ENCODE peak calls at places on chromosome X, in seven cellular contexts. One of them, this sample, is unnamed.

GRCh38 chrX:110992611-110993010 is 103.4 kb upstream of the PAK3 start:
- DNase-seq in neuronal stem cell: peak; percentile 3
- DNase-seq in cardiac muscle cell: peak; percentile 52
- DNase-seq in AG09309: no peak
- DNase-seq in testis: peak; percentile 26
- DNase-seq in bronchial epithelial cell: peak; percentile 41
- DNase-seq in CD8-positive, alpha-beta T cell: peak; percentile 10
- DNase-seq in this sample: peak; percentile 17

GRCh38 chrX:94288325-94288724 is 614.3 kb downstream of the FAM133A start:
- DNase-seq in neuronal stem cell: no peak
- DNase-seq in cardiac muscle cell: no peak
- DNase-seq in AG09309: no peak
- DNase-seq in testis: no peak
- DNase-seq in bronchial epithelial cell: peak; percentile 1
- DNase-seq in CD8-positive, alpha-beta T cell: no peak
- DNase-seq in this sample: peak; percentile 2

GRCh38 chrX:135295238-135295943 is 13.9 kb upstream of the ETDC start:
- DNase-seq in neuronal stem cell: peak; percentile 18
- DNase-seq in cardiac muscle cell: peak; percentile 55
- DNase-seq in AG09309: no peak
- DNase-seq in testis: peak; percentile 52
- DNase-seq in bronchial epithelial cell: peak; percentile 40
- DNase-seq in CD8-positive, alpha-beta T cell: peak; percentile 60
- DNase-seq in this sample: peak; percentile 48

GRCh38 chrX:121579016-121579760 is 531.8 kb downstream of the GLUD2 start:
- DNase-seq in neuronal stem cell: no peak
- DNase-seq in cardiac muscle cell: peak; percentile 32
- DNase-seq in AG09309: no peak
- DNase-seq in testis: peak; percentile 39
- DNase-seq in bronchial epithelial cell: peak; percentile 26
- DNase-seq in CD8-positive, alpha-beta T cell: no peak
- DNase-seq in this sample: no peak

GRCh38 chrX:67604979-67605703 is 61.3 kb downstream of the AR start:
- DNase-seq in neuronal stem cell: no peak
- DNase-seq in cardiac muscle cell: no peak
- DNase-seq in AG09309: peak; percentile 71
- DNase-seq in testis: no peak
- DNase-seq in bronchial epithelial cell: peak; percentile 66
- DNase-seq in CD8-positive, alpha-beta T cell: no peak
- DNase-seq in this sample: no peak

GRCh38 chrX:3362956-3363355 is 16.5 kb upstream of the MXRA5 start:
- DNase-seq in neuronal stem cell: no peak
- DNase-seq in cardiac muscle cell: no peak
- DNase-seq in AG09309: no peak
- DNase-seq in testis: no peak
- DNase-seq in bronchial epithelial cell: peak; percentile 86
- DNase-seq in CD8-positive, alpha-beta T cell: no peak
- DNase-seq in this sample: peak; percentile 13

GRCh38 chrX:72685810-72686465 is 28.2 kb downstream of the PHKA1 start:
- DNase-seq in neuronal stem cell: no peak
- DNase-seq in cardiac muscle cell: no peak
- DNase-seq in AG09309: peak; percentile 2
- DNase-seq in testis: no peak
- DNase-seq in bronchial epithelial cell: peak; percentile 94
- DNase-seq in CD8-positive, alpha-beta T cell: no peak
- DNase-seq in this sample: no peak

GRCh38 chrX:8971116-8971515 is 62.8 kb downstream of the FAM9B start:
- DNase-seq in neuronal stem cell: no peak
- DNase-seq in cardiac muscle cell: peak; percentile 31
- DNase-seq in AG09309: no peak
- DNase-seq in testis: no peak
- DNase-seq in bronchial epithelial cell: peak; percentile 53
- DNase-seq in CD8-positive, alpha-beta T cell: no peak
- DNase-seq in this sample: no peak

GRCh38 chrX:70504772-70505450 is 60.3 kb downstream of the DLG3 start:
- DNase-seq in neuronal stem cell: no peak
- DNase-seq in cardiac muscle cell: no peak
- DNase-seq in AG09309: no peak
- DNase-seq in testis: no peak
- DNase-seq in bronchial epithelial cell: peak; percentile 58
- DNase-seq in CD8-positive, alpha-beta T cell: no peak
- DNase-seq in this sample: no peak

GRCh38 chrX:78333521-78333920 is 6.1 kb upstream of the CYSLTR1 start:
- DNase-seq in neuronal stem cell: no peak
- DNase-seq in cardiac muscle cell: no peak
- DNase-seq in AG09309: no peak
- DNase-seq in testis: no peak
- DNase-seq in bronchial epithelial cell: peak; percentile 15
- DNase-seq in CD8-positive, alpha-beta T cell: no peak
- DNase-seq in this sample: no peak

GRCh38 chrX:151815461-151815860 is 80.9 kb downstream of the CNGA2 start:
- DNase-seq in neuronal stem cell: no peak
- DNase-seq in cardiac muscle cell: no peak
- DNase-seq in AG09309: no peak
- DNase-seq in testis: no peak
- DNase-seq in bronchial epithelial cell: no peak
- DNase-seq in CD8-positive, alpha-beta T cell: no peak
- DNase-seq in this sample: no peak

GRCh38 chrX:14032383-14032782 is 2.7 kb upstream of the GEMIN8 start:
- DNase-seq in neuronal stem cell: peak; percentile 35
- DNase-seq in cardiac muscle cell: peak; percentile 63
- DNase-seq in AG09309: no peak
- DNase-seq in testis: peak; percentile 55
- DNase-seq in bronchial epithelial cell: peak; percentile 26
- DNase-seq in CD8-positive, alpha-beta T cell: peak; percentile 51
- DNase-seq in this sample: peak; percentile 75

GRCh38 chrX:101394372-101394771 is 3.6 kb downstream of the RPL36A start:
- DNase-seq in neuronal stem cell: no peak
- DNase-seq in cardiac muscle cell: no peak
- DNase-seq in AG09309: no peak
- DNase-seq in testis: no peak
- DNase-seq in bronchial epithelial cell: no peak
- DNase-seq in CD8-positive, alpha-beta T cell: no peak
- DNase-seq in this sample: no peak

GRCh38 chrX:43849173-43849572 is 33.1 kb downstream of the MAOB start:
- DNase-seq in neuronal stem cell: no peak
- DNase-seq in cardiac muscle cell: no peak
- DNase-seq in AG09309: no peak
- DNase-seq in testis: no peak
- DNase-seq in bronchial epithelial cell: no peak
- DNase-seq in CD8-positive, alpha-beta T cell: no peak
- DNase-seq in this sample: no peak

GRCh38 chrX:123504630-123505270 is 228.1 kb downstream of the THOC2 start:
- DNase-seq in neuronal stem cell: no peak
- DNase-seq in cardiac muscle cell: no peak
- DNase-seq in AG09309: no peak
- DNase-seq in testis: no peak
- DNase-seq in bronchial epithelial cell: no peak
- DNase-seq in CD8-positive, alpha-beta T cell: no peak
- DNase-seq in this sample: peak; percentile 44

GRCh38 chrX:4588056-4588455 is 874.6 kb upstream of the PRKX start:
- DNase-seq in neuronal stem cell: no peak
- DNase-seq in cardiac muscle cell: no peak
- DNase-seq in AG09309: no peak
- DNase-seq in testis: no peak
- DNase-seq in bronchial epithelial cell: no peak
- DNase-seq in CD8-positive, alpha-beta T cell: no peak
- DNase-seq in this sample: no peak

GRCh38 chrX:15816886-15817285 is 26.6 kb downstream of the ZRSR2 start:
- DNase-seq in neuronal stem cell: no peak
- DNase-seq in cardiac muscle cell: peak; percentile 74
- DNase-seq in AG09309: no peak
- DNase-seq in testis: no peak
- DNase-seq in bronchial epithelial cell: no peak
- DNase-seq in CD8-positive, alpha-beta T cell: peak; percentile 26
- DNase-seq in this sample: peak; percentile 29

GRCh38 chrX:42715689-42716022 is 62.3 kb downstream of the PPP1R2C start:
- DNase-seq in neuronal stem cell: peak; percentile 11
- DNase-seq in cardiac muscle cell: no peak
- DNase-seq in AG09309: no peak
- DNase-seq in testis: no peak
- DNase-seq in bronchial epithelial cell: no peak
- DNase-seq in CD8-positive, alpha-beta T cell: no peak
- DNase-seq in this sample: no peak

GRCh38 chrX:9997524-9997923 is 30.4 kb downstream of the CLDN34 start:
- DNase-seq in neuronal stem cell: no peak
- DNase-seq in cardiac muscle cell: no peak
- DNase-seq in AG09309: no peak
- DNase-seq in testis: no peak
- DNase-seq in bronchial epithelial cell: no peak
- DNase-seq in CD8-positive, alpha-beta T cell: no peak
- DNase-seq in this sample: no peak

GRCh38 chrX:13750204-13750603 is 15.7 kb downstream of the OFD1 start:
- DNase-seq in neuronal stem cell: no peak
- DNase-seq in cardiac muscle cell: peak; percentile 40
- DNase-seq in AG09309: no peak
- DNase-seq in testis: no peak
- DNase-seq in bronchial epithelial cell: peak; percentile 50
- DNase-seq in CD8-positive, alpha-beta T cell: no peak
- DNase-seq in this sample: peak; percentile 49

GRCh38 chrX:44843753-44844152 is at the start of gene DUSP21:
- DNase-seq in neuronal stem cell: no peak
- DNase-seq in cardiac muscle cell: no peak
- DNase-seq in AG09309: no peak
- DNase-seq in testis: peak; percentile 54
- DNase-seq in bronchial epithelial cell: no peak
- DNase-seq in CD8-positive, alpha-beta T cell: no peak
- DNase-seq in this sample: no peak

GRCh38 chrX:122113376-122113775 is 1066.0 kb downstream of the GLUD2 start:
- DNase-seq in neuronal stem cell: no peak
- DNase-seq in cardiac muscle cell: no peak
- DNase-seq in AG09309: no peak
- DNase-seq in testis: no peak
- DNase-seq in bronchial epithelial cell: no peak
- DNase-seq in CD8-positive, alpha-beta T cell: no peak
- DNase-seq in this sample: no peak

GRCh38 chrX:134948333-134949241 is 42.2 kb upstream of the SMIM10 start:
- DNase-seq in neuronal stem cell: no peak
- DNase-seq in cardiac muscle cell: peak; percentile 20
- DNase-seq in AG09309: peak; percentile 37
- DNase-seq in testis: no peak
- DNase-seq in bronchial epithelial cell: peak; percentile 65
- DNase-seq in CD8-positive, alpha-beta T cell: no peak
- DNase-seq in this sample: no peak

GRCh38 chrX:119150163-119151135 is 22.8 kb upstream of the KIAA1210 start:
- DNase-seq in neuronal stem cell: no peak
- DNase-seq in cardiac muscle cell: no peak
- DNase-seq in AG09309: no peak
- DNase-seq in testis: peak; percentile 32
- DNase-seq in bronchial epithelial cell: no peak
- DNase-seq in CD8-positive, alpha-beta T cell: no peak
- DNase-seq in this sample: peak; percentile 36

GRCh38 chrX:24768556-24768955 is 74.8 kb downstream of the POLA1 start:
- DNase-seq in neuronal stem cell: no peak
- DNase-seq in cardiac muscle cell: no peak
- DNase-seq in AG09309: no peak
- DNase-seq in testis: no peak
- DNase-seq in bronchial epithelial cell: no peak
- DNase-seq in CD8-positive, alpha-beta T cell: no peak
- DNase-seq in this sample: no peak

GRCh38 chrX:66760648-66761047 is 121.8 kb upstream of the EDA2R start:
- DNase-seq in neuronal stem cell: no peak
- DNase-seq in cardiac muscle cell: no peak
- DNase-seq in AG09309: no peak
- DNase-seq in testis: no peak
- DNase-seq in bronchial epithelial cell: peak; percentile 0
- DNase-seq in CD8-positive, alpha-beta T cell: no peak
- DNase-seq in this sample: no peak

GRCh38 chrX:34956915-34957314 is 14.3 kb downstream of the FAM47B start:
- DNase-seq in neuronal stem cell: no peak
- DNase-seq in cardiac muscle cell: no peak
- DNase-seq in AG09309: peak; percentile 3
- DNase-seq in testis: no peak
- DNase-seq in bronchial epithelial cell: peak; percentile 66
- DNase-seq in CD8-positive, alpha-beta T cell: no peak
- DNase-seq in this sample: no peak

GRCh38 chrX:133444952-133445831 is 29.9 kb upstream of the GPC4 start:
- DNase-seq in neuronal stem cell: no peak
- DNase-seq in cardiac muscle cell: peak; percentile 30
- DNase-seq in AG09309: no peak
- DNase-seq in testis: peak; percentile 18
- DNase-seq in bronchial epithelial cell: peak; percentile 42
- DNase-seq in CD8-positive, alpha-beta T cell: no peak
- DNase-seq in this sample: peak; percentile 53
- H3K4me3 ChIP-seq in neuronal stem cell: no peak overlapping the region
- H3K4me3 ChIP-seq in cardiac muscle cell: peak overlapping the region; percentile 34
- H3K4me3 ChIP-seq in AG09309: no peak overlapping the region
- H3K4me3 ChIP-seq in testis: no peak overlapping the region
- H3K4me3 ChIP-seq in bronchial epithelial cell: peak overlapping the region; percentile 20
- H3K4me3 ChIP-seq in CD8-positive, alpha-beta T cell: no peak overlapping the region
- H3K4me3 ChIP-seq in this sample: peak overlapping the region; percentile 19

DNA sequence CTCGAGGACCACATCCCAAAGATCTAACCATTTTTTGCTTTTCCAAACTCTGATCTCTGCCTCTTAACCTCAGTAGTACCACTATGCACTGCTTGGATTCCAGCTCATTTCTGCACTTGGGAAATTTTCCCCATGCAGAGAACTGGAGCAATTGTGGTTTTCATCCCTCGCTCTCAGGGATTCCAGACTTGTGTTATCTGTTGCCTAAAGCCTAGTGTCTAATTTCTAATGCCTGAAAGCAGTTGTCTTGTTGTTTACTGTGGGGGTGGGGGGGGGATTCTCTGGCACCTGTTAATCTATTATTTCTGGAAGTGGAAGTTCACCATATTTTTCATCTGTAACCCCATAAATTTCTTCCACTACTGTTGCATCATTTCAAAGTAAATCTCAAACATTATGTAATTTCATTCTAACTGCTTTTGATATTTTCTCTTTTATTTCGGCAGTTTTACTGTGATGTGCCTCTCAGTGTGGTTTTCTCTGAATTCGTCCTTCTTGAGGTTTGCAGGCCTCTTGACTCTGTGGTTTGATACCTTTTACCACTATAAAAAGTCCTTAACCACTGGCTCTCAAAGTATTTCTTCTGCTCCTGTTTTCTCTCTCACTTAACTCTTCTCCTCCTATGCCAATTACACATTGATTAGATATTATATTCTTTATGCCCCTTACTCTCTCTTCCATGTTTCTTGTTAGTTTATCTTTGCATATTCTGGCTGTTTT is 205.6 kb upstream of the EOLA2 start:
- DNase-seq in neuronal stem cell: no peak
- DNase-seq in cardiac muscle cell: no peak
- DNase-seq in AG09309: no peak
- DNase-seq in testis: no peak
- DNase-seq in bronchial epithelial cell: no peak
- DNase-seq in CD8-positive, alpha-beta T cell: no peak
- DNase-seq in this sample: no peak
- H3K4me3 ChIP-seq in neuronal stem cell: no peak overlapping the region
- H3K4me3 ChIP-seq in cardiac muscle cell: no peak overlapping the region
- H3K4me3 ChIP-seq in AG09309: no peak overlapping the region
- H3K4me3 ChIP-seq in testis: no peak overlapping the region
- H3K4me3 ChIP-seq in bronchial epithelial cell: no peak overlapping the region
- H3K4me3 ChIP-seq in CD8-positive, alpha-beta T cell: no peak overlapping the region
- H3K4me3 ChIP-seq in this sample: no peak overlapping the region

GRCh38 chrX:152902502-152902820 is 4.6 kb downstream of the ZNF185 start:
- DNase-seq in neuronal stem cell: no peak
- DNase-seq in cardiac muscle cell: no peak
- DNase-seq in AG09309: no peak
- DNase-seq in testis: no peak
- DNase-seq in bronchial epithelial cell: no peak
- DNase-seq in CD8-positive, alpha-beta T cell: no peak
- DNase-seq in this sample: no peak
- H3K4me3 ChIP-seq in neuronal stem cell: no peak overlapping the region
- H3K4me3 ChIP-seq in cardiac muscle cell: no peak overlapping the region
- H3K4me3 ChIP-seq in AG09309: no peak overlapping the region
- H3K4me3 ChIP-seq in testis: no peak overlapping the region
- H3K4me3 ChIP-seq in bronchial epithelial cell: no peak overlapping the region
- H3K4me3 ChIP-seq in CD8-positive, alpha-beta T cell: no peak overlapping the region
- H3K4me3 ChIP-seq in this sample: no peak overlapping the region

GRCh38 chrX:17750436-17750835 is 13.1 kb downstream of the SCML1 start:
- DNase-seq in neuronal stem cell: no peak
- DNase-seq in cardiac muscle cell: no peak
- DNase-seq in AG09309: no peak
- DNase-seq in testis: no peak
- DNase-seq in bronchial epithelial cell: peak; percentile 25
- DNase-seq in CD8-positive, alpha-beta T cell: no peak
- DNase-seq in this sample: no peak
- H3K4me3 ChIP-seq in neuronal stem cell: no peak overlapping the region
- H3K4me3 ChIP-seq in cardiac muscle cell: no peak overlapping the region
- H3K4me3 ChIP-seq in AG09309: no peak overlapping the region
- H3K4me3 ChIP-seq in testis: no peak overlapping the region
- H3K4me3 ChIP-seq in bronchial epithelial cell: no peak overlapping the region
- H3K4me3 ChIP-seq in CD8-positive, alpha-beta T cell: no peak overlapping the region
- H3K4me3 ChIP-seq in this sample: no peak overlapping the region

This sample was measured in H7.